ENCODE peak calls at places on chromosomes 1 and 21, in ten cellular contexts. O is GM10248; X is ELR; K is activated naive CD8-positive, alpha-beta T cell treated with anti-CD3 and anti-CD28 coated beads, Interleukin-2, amount 10 ng/mL, durations not matched to agents 7 days and 5 days; E is left ventricle myocardium inferior; L is left ventricle myocardium superior; B is Panc1; W is adipocyte; F is IMR-90; A is endothelial cell of umbilical vein. I is an unnamed sample.
A peak's percentile ranks its signal among the peaks of the same experiment; 100 is the strongest.

GRCh38 chr1:206563367-206563953 is 48.8 kb downstream of the EIF2D start:
- DNase-seq in O (no peak), X (peak; percentile 34), K (no peak), E (no peak), L (no peak), B (no peak), W (no peak), F (no peak), A (no peak), I (no peak)

GRCh38 chr21:39388038-39388810 is 39.3 kb upstream of the HMGN1 start:
- DNase-seq in O (peak; percentile 92), X (peak; percentile 90), K (peak; percentile 94), E (peak; percentile 93), L (peak; percentile 96), B (peak; percentile 43), W (peak; percentile 97), F (peak; percentile 77), A (peak; percentile 70), I (peak; percentile 91)

GRCh38 chr1:205438213-205439158 is 16.6 kb upstream of the LEMD1 start:
- DNase-seq in O (no peak), X (peak; percentile 78), K (no peak), E (peak; percentile 86), L (peak; percentile 88), B (no peak), W (peak; percentile 89), F (peak; percentile 65), A (peak; percentile 65), I (peak; percentile 79)

GRCh38 chr1:209899948-209900347 is 38.1 kb upstream of the SYT14 start:
- DNase-seq in O (peak; percentile 37), X (peak; percentile 64), K (no peak), E (no peak), L (no peak), B (no peak), W (no peak), F (no peak), A (peak; percentile 1), I (no peak)

GRCh38 chr1:98203461-98203860 is 282.6 kb upstream of the DPYD start:
- DNase-seq in O (no peak), X (peak; percentile 65), K (no peak), E (no peak), L (no peak), B (no peak), W (peak; percentile 13), F (peak; percentile 71), A (no peak), I (no peak)

GRCh38 chr1:38817958-38818705 is 41.4 kb downstream of the RRAGC start:
- DNase-seq in O (peak; percentile 79), X (peak; percentile 24), K (peak; percentile 72), E (no peak), L (peak; percentile 62), B (no peak), W (peak; percentile 68), F (no peak), A (no peak), I (peak; percentile 38)

GRCh38 chr1:204081156-204081790 is 8.4 kb downstream of the SOX13 start:
- DNase-seq in O (no peak), X (no peak), K (no peak), E (no peak), L (no peak), B (no peak), W (no peak), F (peak; percentile 50), A (no peak), I (no peak)

GRCh38 chr1:151058682-151059341 is 610 bp downstream of the CDC42SE1 start:
- DNase-seq in O (no peak), X (peak; percentile 31), K (peak; percentile 52), E (no peak), L (no peak), B (no peak), W (peak; percentile 60), F (peak; percentile 19), A (peak; percentile 30), I (peak; percentile 31)

GRCh38 chr1:225610539-225610938 is 42.4 kb downstream of the ENAH start:
- DNase-seq in O (no peak), X (no peak), K (no peak), E (no peak), L (no peak), B (no peak), W (no peak), F (no peak), A (no peak), I (no peak)

GRCh38 chr1:37865348-37866119 is 6.1 kb upstream of the MTF1 start:
- DNase-seq in O (no peak), X (peak; percentile 80), K (no peak), E (no peak), L (no peak), B (no peak), W (no peak), F (peak; percentile 34), A (no peak), I (no peak)

GRCh38 chr1:53014791-53015507 is 47.1 kb upstream of the PODN start:
- DNase-seq in O (peak; percentile 83), X (peak; percentile 91), K (peak; percentile 56), E (peak; percentile 61), L (peak; percentile 59), B (peak; percentile 71), W (peak; percentile 91), F (peak; percentile 91), A (peak; percentile 86), I (peak; percentile 91)

GRCh38 chr1:23732363-23733224 is 10.7 kb upstream of the ELOA start:
- DNase-seq in O (no peak), X (peak; percentile 63), K (no peak), E (no peak), L (no peak), B (no peak), W (peak; percentile 25), F (peak; percentile 65), A (no peak), I (no peak)

GRCh38 chr1:239247299-239247698 is 139.1 kb upstream of the CHRM3 start:
- DNase-seq in O (no peak), X (peak; percentile 85), K (no peak), E (no peak), L (no peak), B (no peak), W (peak; percentile 15), F (no peak), A (no peak), I (no peak)